ENCODE peak calls at places on chromosomes 5 and 9, in four cellular contexts. G is GM12878, N is WTC11, J is K562. L is an unnamed sample.

GRCh38 chr5:135695656-135696055 is 116.9 kb upstream of the CXCL14 start:
- DNase-seq in G (no peak), N (no peak), J (no peak), L (no peak)

GRCh38 chr5:179907570-179908324 is at the start of gene TBC1D9B:
- DNase-seq in G (no peak), N (peak; percentile 60), J (peak; percentile 80), L (peak; percentile 27)

GRCh38 chr9:110638381-110638954 is 30.1 kb upstream of the MUSK start:
- DNase-seq in G (no peak), N (no peak), J (no peak), L (no peak)

GRCh38 chr5:2756211-2756746 is 4.8 kb upstream of the IRX2 start:
- DNase-seq in G (no peak), N (peak; percentile 79), J (no peak), L (no peak)

GRCh38 chr5:149271717-149272558 is at the start of gene AFAP1L1:
- DNase-seq in G (no peak), N (peak; percentile 53), J (peak; percentile 10), L (peak; percentile 6)

GRCh38 chr5:137624786-137625349 is 111.0 kb downstream of the KLHL3 start:
- DNase-seq in G (no peak), N (no peak), J (no peak), L (no peak)

GRCh38 chr5:75364571-75365280 is 27.7 kb downstream of the HMGCR start:
- DNase-seq in G (no peak), N (no peak), J (no peak), L (no peak)

GRCh38 chr5:87382224-87382623 is 30.5 kb downstream of the CCNH start:
- DNase-seq in G (no peak), N (no peak), J (no peak), L (no peak)

GRCh38 chr5:179143446-179143845 is 83.3 kb downstream of the ZNF354C start:
- DNase-seq in G (no peak), N (peak; percentile 60), J (peak; percentile 34), L (peak; percentile 32)

GRCh38 chr5:9251379-9251980 is 294.4 kb downstream of the SEMA5A start:
- DNase-seq in G (no peak), N (no peak), J (no peak), L (no peak)

GRCh38 chr5:164504141-164504772 is 998.8 kb downstream of the MAT2B start:
- DNase-seq in G (peak; percentile 5), N (peak; percentile 46), J (peak; percentile 67), L (peak; percentile 34)

GRCh38 chr5:179765400-179765799 is 28.4 kb upstream of the LTC4S start:
- DNase-seq in G (no peak), N (no peak), J (peak; percentile 70), L (no peak)

GRCh38 chr5:88045146-88045545 is 223.5 kb downstream of the TMEM161B start:
- DNase-seq in G (no peak), N (no peak), J (no peak), L (no peak)

GRCh38 chr5:25963251-25964008 is 1075.0 kb downstream of the CDH9 start:
- DNase-seq in G (no peak), N (no peak), J (no peak), L (no peak)

GRCh38 chr5:123571927-123572326 is 60.0 kb downstream of the CSNK1G3 start:
- DNase-seq in G (no peak), N (no peak), J (no peak), L (no peak)

GRCh38 chr9:93669116-93669957 is 93.0 kb downstream of the PHF2 start:
- DNase-seq in G (no peak), N (peak; percentile 6), J (no peak), L (no peak)

GRCh38 chr5:114327987-114328386 is 33.9 kb upstream of the KCNN2 start:
- DNase-seq in G (no peak), N (no peak), J (no peak), L (no peak)

GRCh38 chr5:142770650-142771609 is 753 bp downstream of the ARHGAP26 start:
- DNase-seq in G (no peak), N (peak; percentile 75), J (peak; percentile 18), L (peak; percentile 69)

GRCh38 chr9:129851821-129852220 is 16.6 kb downstream of the USP20 start:
- DNase-seq in G (no peak), N (no peak), J (no peak), L (no peak)

GRCh38 chr9:128204858-128205257 is 1.7 kb downstream of the DNM1 start:
- DNase-seq in G (no peak), N (no peak), J (no peak), L (no peak)

GRCh38 chr5:143434261-143435206 is 31.0 kb upstream of the NR3C1 start:
- DNase-seq in G (no peak), N (no peak), J (no peak), L (no peak)

GRCh38 chr9:73575661-73576060 is 424.0 kb downstream of the ANXA1 start:
- DNase-seq in G (no peak), N (no peak), J (no peak), L (no peak)

GRCh38 chr5:141533897-141534296 is 45.0 kb downstream of the PCDHGC5 start:
- DNase-seq in G (no peak), N (no peak), J (no peak), L (no peak)

GRCh38 chr9:107513464-107514092 is 24.0 kb upstream of the KLF4 start:
- DNase-seq in G (no peak), N (no peak), J (no peak), L (no peak)

GRCh38 chr5:72101828-72102227 is 5.4 kb upstream of the MAP1B start:
- DNase-seq in G (no peak), N (no peak), J (no peak), L (no peak)

GRCh38 chr5:133391349-133392136 is 220.8 kb downstream of the FSTL4 start:
- DNase-seq in G (no peak), N (no peak), J (no peak), L (no peak)

GRCh38 chr9:38338359-38339014 is 54.0 kb upstream of the ALDH1B1 start:
- DNase-seq in G (no peak), N (no peak), J (no peak), L (no peak)

GRCh38 chr9:4670591-4670990 is 4.3 kb upstream of the SPATA6L start:
- DNase-seq in G (no peak), N (no peak), J (no peak), L (no peak)

GRCh38 chr9:91857831-91858669 is 92.0 kb downstream of the ROR2 start:
- DNase-seq in G (no peak), N (peak; percentile 28), J (no peak), L (no peak)

GRCh38 chr9:32969270-32969669 is 32.2 kb downstream of the APTX start:
- DNase-seq in G (no peak), N (no peak), J (no peak), L (no peak)

GRCh38 chr9:90836396-90837080 is 34.9 kb downstream of the SYK start:
- DNase-seq in G (no peak), N (no peak), J (no peak), L (no peak)

GRCh38 chr9:137447722-137448568 is 6.8 kb upstream of the ENTPD8 start:
- DNase-seq in G (no peak), N (no peak), J (no peak), L (no peak)
- TF ChIP-seq CREM in G (no peak), N (no peak), J (no peak), L (no peak)

DNA sequence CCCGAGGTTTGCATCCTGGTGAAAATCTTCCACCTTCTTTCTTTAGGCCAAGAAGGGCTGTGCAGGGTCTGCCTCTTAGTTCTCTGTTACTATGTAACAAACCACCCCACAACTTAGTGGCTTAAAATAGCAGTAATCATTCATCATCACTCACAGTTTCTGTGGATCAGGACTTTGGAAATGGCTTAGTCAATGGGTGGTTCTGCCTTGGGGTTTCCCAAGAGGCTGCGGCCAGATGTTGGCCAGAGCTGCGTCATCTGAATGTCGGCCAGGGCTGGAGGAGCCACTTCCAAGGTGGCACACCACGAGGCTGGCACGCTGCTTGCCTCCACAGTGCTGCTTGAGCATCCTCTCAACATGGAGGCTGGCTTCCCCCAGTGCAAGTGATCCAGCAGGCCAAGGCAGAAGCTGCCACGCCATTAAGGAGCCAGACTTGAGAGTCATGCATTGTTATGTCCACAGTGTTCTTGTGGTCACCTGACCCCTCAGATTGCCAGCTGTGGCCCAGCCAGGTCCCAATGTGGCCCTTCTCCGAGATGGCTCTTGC is 135.3 kb downstream of the RXRA start:
- DNase-seq in G (no peak), N (no peak), J (no peak), L (no peak)
- TF ChIP-seq CREM in G (no peak), N (no peak), J (no peak), L (no peak)

DNA sequence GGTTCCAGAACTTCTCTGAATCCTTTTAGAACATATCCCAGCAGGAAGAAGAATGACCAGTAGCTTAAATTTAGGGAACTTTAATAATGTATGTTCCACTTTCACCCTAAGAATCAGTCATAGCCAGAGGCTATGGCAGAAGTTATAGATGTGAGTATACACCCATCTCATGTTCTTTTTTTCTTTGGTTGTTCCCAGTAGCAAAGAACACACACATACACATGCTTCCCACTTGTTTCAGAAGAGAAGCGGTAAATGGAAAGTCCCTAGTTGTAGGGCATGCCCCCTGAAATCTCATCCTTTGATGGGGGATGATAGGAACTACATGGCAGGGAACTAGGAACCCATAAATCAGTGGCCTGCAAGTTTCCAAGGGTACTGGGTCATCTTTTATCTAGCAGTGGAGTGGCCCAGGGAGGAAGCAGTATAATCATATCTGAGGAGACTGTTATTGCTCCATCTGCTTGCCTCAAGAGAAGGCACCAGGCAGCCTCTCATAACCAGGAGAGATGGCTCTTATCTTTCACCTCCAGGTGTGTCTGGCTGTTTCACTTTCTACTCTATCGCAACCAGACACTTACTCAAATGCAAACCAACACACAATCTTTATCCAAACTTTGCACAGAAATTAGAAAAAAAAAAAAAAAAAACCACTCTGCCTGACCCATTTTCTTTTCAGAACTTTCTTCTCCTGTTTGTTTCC is 109.5 kb downstream of the SNCAIP start:
- DNase-seq in G (no peak), N (no peak), J (peak; percentile 54), L (no peak)
- TF ChIP-seq CREM in G (no peak), N (no peak), J (no peak), L (no peak)

GRCh38 chr5:134547579-134547978 is 22.1 kb downstream of the JADE2 start:
- DNase-seq in G (no peak), N (no peak), J (no peak), L (no peak)

GRCh38 chr5:134545070-134545868 is 19.8 kb downstream of the JADE2 start:
- DNase-seq in G (no peak), N (no peak), J (no peak), L (no peak)

GRCh38 chr5:134540747-134541733 is 15.6 kb downstream of the JADE2 start:
- DNase-seq in G (no peak), N (no peak), J (no peak), L (no peak)

GRCh38 chr5:134541736-134542376 is 16.4 kb downstream of the JADE2 start:
- DNase-seq in G (no peak), N (peak; percentile 82), J (peak; percentile 56), L (no peak)

DNA sequence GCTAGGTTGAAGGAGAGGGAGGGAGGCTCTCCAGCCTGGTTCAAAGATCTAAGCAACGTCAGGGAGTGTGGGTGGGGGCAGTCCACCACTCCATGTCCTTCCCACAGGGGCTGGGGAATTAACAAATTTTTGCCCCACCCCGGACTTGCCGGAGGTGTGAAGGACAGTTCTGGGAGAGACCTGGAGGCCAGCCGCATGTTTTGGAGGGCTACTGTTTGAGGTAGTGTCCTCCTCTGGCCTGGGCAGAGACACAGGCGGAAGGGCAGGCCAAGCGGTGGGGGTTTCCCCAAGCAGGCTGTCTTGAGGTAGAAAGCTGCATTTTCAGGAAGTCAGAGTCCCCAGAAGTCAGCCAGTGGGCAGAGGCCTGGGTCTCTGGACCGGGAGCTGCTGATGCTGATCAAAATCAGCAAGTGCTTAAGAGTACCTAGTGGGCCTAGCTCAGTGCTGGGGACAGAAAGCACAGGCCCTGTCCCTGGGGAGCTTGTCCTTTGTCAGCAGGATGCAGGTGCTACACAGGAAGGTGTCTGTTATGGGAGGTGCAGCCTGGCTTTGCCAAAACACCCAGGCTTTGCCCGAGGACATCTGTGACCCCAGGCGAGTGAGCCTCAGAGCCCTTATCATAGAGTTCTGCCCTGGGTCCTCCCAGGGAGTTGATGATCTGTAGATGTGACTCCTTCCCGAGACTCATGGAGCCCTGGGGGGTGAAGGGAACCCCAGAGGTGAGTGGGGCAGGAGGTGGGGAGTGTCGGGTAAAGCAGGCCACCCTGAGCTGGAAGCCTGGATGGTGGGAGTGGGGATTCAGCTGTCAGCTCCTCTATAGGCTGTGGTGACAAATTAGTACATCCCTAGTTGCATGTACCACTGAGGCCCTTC is 18.6 kb downstream of the JADE2 start:
- DNase-seq in G (no peak), N (no peak), J (no peak), L (no peak)
- TF ChIP-seq CREM in G (peak; percentile 45), N (no peak), J (no peak), L (no peak)

L was measured in HepG2.